ENCODE peak calls at places on chromosomes 2 and 18, in five cellular contexts. Q, B, N, L and Y are unnamed samples.

GRCh38 chr2:70769450-70769849 is 1.4 kb upstream of the ADD2 start:
- DNase-seq in Q (no peak), B (no peak), N (no peak), L (no peak), Y (no peak)

GRCh38 chr18:48887294-48887904 is 63.4 kb downstream of the SMAD7 start:
- DNase-seq in Q (no peak), B (no peak), N (no peak), L (no peak), Y (no peak)

GRCh38 chr2:224062481-224063307 is 23.6 kb upstream of the SERPINE2 start:
- DNase-seq in Q (no peak), B (no peak), N (no peak), L (peak), Y (no peak)

GRCh38 chr2:178265851-178266250 is 71.5 kb downstream of the OSBPL6 start:
- DNase-seq in Q (no peak), B (no peak), N (no peak), L (no peak), Y (no peak)

GRCh38 chr18:63237486-63237885 is 82.1 kb downstream of the BCL2 start:
- DNase-seq in Q (no peak), B (no peak), N (no peak), L (no peak), Y (no peak)

GRCh38 chr2:129103922-129104878 is 785.5 kb upstream of the HS6ST1 start:
- DNase-seq in Q (no peak), B (no peak), N (no peak), L (no peak), Y (no peak)

GRCh38 chr2:166334800-166335199 is 40.9 kb downstream of the SCN9A start:
- DNase-seq in Q (no peak), B (no peak), N (no peak), L (no peak), Y (no peak)

GRCh38 chr2:139669675-139670074 is 889.5 kb upstream of the NXPH2 start:
- DNase-seq in Q (no peak), B (no peak), N (no peak), L (no peak), Y (no peak)

GRCh38 chr2:191038241-191038725 is 24.3 kb upstream of the STAT1 start:
- DNase-seq in Q (no peak), B (no peak), N (no peak), L (no peak), Y (no peak)

GRCh38 chr18:54209471-54210180 is 14.8 kb downstream of the MBD2 start:
- DNase-seq in Q (no peak), B (no peak), N (no peak), L (no peak), Y (no peak)

GRCh38 chr18:72041313-72042032 is 502.7 kb downstream of the CBLN2 start:
- DNase-seq in Q (no peak), B (no peak), N (no peak), L (no peak), Y (no peak)

GRCh38 chr2:46657042-46657504 is 177.7 kb downstream of the TMEM247 start:
- DNase-seq in Q (no peak), B (no peak), N (no peak), L (peak), Y (no peak)

GRCh38 chr2:192051533-192051932 is 143.2 kb downstream of the TMEFF2 start:
- DNase-seq in Q (no peak), B (no peak), N (no peak), L (no peak), Y (no peak)

GRCh38 chr2:133734699-133735098 is 166.4 kb upstream of the NCKAP5 start:
- DNase-seq in Q (no peak), B (no peak), N (no peak), L (no peak), Y (no peak)

GRCh38 chr2:219430633-219431615 is 3.7 kb upstream of the SPEG start:
- DNase-seq in Q (no peak), B (no peak), N (no peak), L (peak), Y (no peak)

GRCh38 chr2:152550386-152550785 is 166.9 kb downstream of the PRPF40A start:
- DNase-seq in Q (no peak), B (no peak), N (no peak), L (no peak), Y (no peak)

GRCh38 chr2:201201371-201201770 is 18.4 kb downstream of the CASP10 start:
- DNase-seq in Q (no peak), B (no peak), N (no peak), L (no peak), Y (no peak)

GRCh38 chr18:74990563-74991081 is 218.3 kb downstream of the PTGR3 start:
- DNase-seq in Q (no peak), B (no peak), N (no peak), L (no peak), Y (peak)

GRCh38 chr2:231884438-231885140 is 41.6 kb downstream of the NPPC start:
- DNase-seq in Q (no peak), B (no peak), N (no peak), L (no peak), Y (no peak)

GRCh38 chr18:30787410-30787809 is 255.1 kb downstream of the DSC3 start:
- DNase-seq in Q (no peak), B (no peak), N (no peak), L (no peak), Y (no peak)

GRCh38 chr2:29223851-29224692 is 108.9 kb downstream of the CLIP4 start:
- DNase-seq in Q (no peak), B (no peak), N (no peak), L (peak), Y (no peak)

GRCh38 chr2:186670831-186671230 is 23.0 kb upstream of the FAM171B start:
- DNase-seq in Q (no peak), B (no peak), N (no peak), L (no peak), Y (no peak)

GRCh38 chr18:68660355-68661183 is 54.3 kb downstream of the TMX3 start:
- DNase-seq in Q (no peak), B (no peak), N (no peak), L (peak), Y (no peak)

GRCh38 chr2:152500336-152500735 is 165.4 kb downstream of the FMNL2 start:
- DNase-seq in Q (no peak), B (no peak), N (no peak), L (no peak), Y (no peak)